ENCODE peak calls at places on chromosome 22, in six cellular contexts. B is OCI-LY7, N is PC-3, I is hepatocyte, H is neural progenitor cell, C is H9. U is an unnamed sample.
A peak's percentile ranks its signal among the peaks of the same experiment; 100 is the strongest.

GRCh38 chr22:33923660-33924246 is 3.5 kb upstream of the LARGE1 start:
- DNase-seq in B (peak; percentile 87), N (peak; percentile 56), I (peak; percentile 91), H (peak; percentile 94), C (peak; percentile 69), U (peak; percentile 59)

GRCh38 chr22:28882545-28882877 is 861 bp upstream of the ZNRF3 start:
- DNase-seq in B (peak; percentile 43), N (no peak), I (peak; percentile 35), H (no peak), C (no peak), U (no peak)

GRCh38 chr22:40300884-40301672 is 45.2 kb upstream of the ADSL start:
- DNase-seq in B (no peak), N (no peak), I (no peak), H (no peak), C (no peak), U (no peak)

GRCh38 chr22:38233427-38233826 is 31.6 kb downstream of the MAFF start:
- DNase-seq in B (no peak), N (no peak), I (no peak), H (no peak), C (no peak), U (no peak)

GRCh38 chr22:38239101-38239761 is 33.6 kb downstream of the TMEM184B start:
- DNase-seq in B (no peak), N (peak; percentile 93), I (peak; percentile 71), H (no peak), C (no peak), U (peak; percentile 52)

GRCh38 chr22:24060375-24060788 is 49.3 kb downstream of the CABIN1 start:
- DNase-seq in B (no peak), N (peak; percentile 83), I (no peak), H (no peak), C (no peak), U (peak; percentile 44)

GRCh38 chr22:24526191-24526590 is 28.7 kb downstream of the GUCD1 start:
- DNase-seq in B (no peak), N (no peak), I (no peak), H (no peak), C (no peak), U (no peak)

GRCh38 chr22:24550028-24550901 is 4.7 kb downstream of the GUCD1 start:
- DNase-seq in B (no peak), N (no peak), I (peak; percentile 82), H (no peak), C (no peak), U (no peak)

GRCh38 chr22:24592846-24593809 is at the start of gene LRRC75B:
- DNase-seq in B (no peak), N (peak; percentile 64), I (peak; percentile 93), H (peak; percentile 90), C (peak; percentile 89), U (peak; percentile 79)

GRCh38 chr22:18035740-18036139 is 11.4 kb upstream of the MICAL3 start:
- DNase-seq in B (no peak), N (peak; percentile 52), I (peak; percentile 60), H (no peak), C (peak; percentile 50), U (peak; percentile 85)

GRCh38 chr22:50002791-50003190 is 9.8 kb downstream of the IL17REL start:
- DNase-seq in B (no peak), N (no peak), I (peak; percentile 13), H (no peak), C (no peak), U (no peak)

GRCh38 chr22:32701021-32701420 is 100.5 kb upstream of the TIMP3 start:
- DNase-seq in B (no peak), N (no peak), I (no peak), H (no peak), C (no peak), U (peak; percentile 56)

GRCh38 chr22:38104084-38104483 is 6.4 kb downstream of the BAIAP2L2 start:
- DNase-seq in B (peak; percentile 55), N (peak; percentile 31), I (no peak), H (peak; percentile 65), C (no peak), U (no peak)

GRCh38 chr22:37827056-37827455 is 3.9 kb downstream of the GALR3 start:
- DNase-seq in B (no peak), N (no peak), I (no peak), H (no peak), C (no peak), U (no peak)

GRCh38 chr22:32043391-32043790 is 330 bp downstream of the SLC5A1 start:
- DNase-seq in B (no peak), N (no peak), I (no peak), H (no peak), C (no peak), U (no peak)

GRCh38 chr22:35397095-35397904 is 2.6 kb upstream of the MCM5 start:
- DNase-seq in B (peak; percentile 33), N (no peak), I (peak; percentile 41), H (no peak), C (no peak), U (no peak)

GRCh38 chr22:33051960-33052839 is 6.0 kb downstream of the SYN3 start:
- DNase-seq in B (peak; percentile 32), N (no peak), I (no peak), H (peak; percentile 20), C (no peak), U (no peak)

GRCh38 chr22:30290318-30290678 is 993 bp upstream of the CASTOR1 start:
- DNase-seq in B (peak; percentile 38), N (no peak), I (no peak), H (no peak), C (no peak), U (no peak)

GRCh38 chr22:30290679-30291333 is 1.5 kb upstream of the CASTOR1 start:
- DNase-seq in B (peak; percentile 58), N (peak; percentile 62), I (peak; percentile 79), H (peak; percentile 48), C (no peak), U (peak; percentile 77)

GRCh38 chr22:30292069-30292970 is 3.0 kb upstream of the CASTOR1 start:
- DNase-seq in B (no peak), N (no peak), I (no peak), H (no peak), C (no peak), U (no peak)

GRCh38 chr22:30289980-30290313 is 642 bp upstream of the CASTOR1 start:
- DNase-seq in B (no peak), N (no peak), I (no peak), H (no peak), C (no peak), U (no peak)

GRCh38 chr22:30291334-30291892 is 2.1 kb upstream of the CASTOR1 start:
- DNase-seq in B (no peak), N (no peak), I (no peak), H (no peak), C (no peak), U (no peak)
- H2AFZ ChIP-seq in B (no peak overlapping the region), N (no peak overlapping the region), I (no peak overlapping the region), H (no peak overlapping the region), C (no peak overlapping the region), U (no peak overlapping the region)

DNA sequence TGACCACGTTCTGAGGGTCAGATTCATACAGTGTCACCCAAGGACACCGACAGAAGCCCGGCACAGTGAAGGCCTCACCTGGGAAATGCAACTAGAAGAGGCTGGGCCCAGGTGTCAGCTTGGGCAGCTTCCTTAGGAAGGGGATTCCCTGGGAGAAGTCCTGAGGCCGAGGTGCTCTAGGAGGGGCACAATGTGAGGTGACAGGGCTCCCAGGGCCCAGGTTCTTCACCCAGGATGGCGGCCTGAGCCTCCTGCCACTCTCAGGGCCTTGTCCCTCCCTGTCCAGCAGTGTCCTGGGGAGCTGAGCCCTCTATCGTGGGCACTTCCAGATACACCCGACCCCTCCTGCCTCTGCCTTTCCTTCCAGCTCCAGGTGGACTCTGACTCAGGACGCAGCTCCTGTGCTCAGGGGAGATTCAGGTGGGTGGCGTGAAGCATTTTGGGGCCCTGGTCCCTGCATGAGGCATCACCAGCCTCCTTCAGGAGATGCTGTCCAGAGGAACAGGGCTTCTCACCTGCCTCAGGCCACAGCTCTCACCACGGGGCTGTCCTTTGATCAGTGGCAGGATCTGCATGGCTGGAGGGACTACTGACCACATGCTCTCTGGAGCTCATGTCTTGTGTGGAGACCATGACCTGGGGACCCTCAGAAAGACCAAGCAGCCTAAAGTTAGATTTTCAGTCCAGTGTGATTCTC is 58.6 kb downstream of the GGTLC2 start:
- DNase-seq in B (no peak), N (no peak), I (no peak), H (no peak), C (no peak), U (no peak)
- TF ChIP-seq CTCF in B (no peak), N (no peak), I (no peak), H (no peak), C (no peak), U (no peak)

GRCh38 chr22:22358136-22358535 is 113.5 kb downstream of the VPREB1 start:
- DNase-seq in B (peak; percentile 61), N (no peak), I (no peak), H (no peak), C (no peak), U (no peak)

GRCh38 chr22:22358686-22359085 is 114.1 kb downstream of the VPREB1 start:
- DNase-seq in B (no peak), N (no peak), I (no peak), H (no peak), C (no peak), U (no peak)

GRCh38 chr22:22357024-22357868 is 112.7 kb downstream of the VPREB1 start:
- DNase-seq in B (peak; percentile 97), N (peak; percentile 74), I (peak; percentile 91), H (peak; percentile 91), C (peak; percentile 91), U (peak; percentile 55)

GRCh38 chr22:22360014-22360413 is 115.4 kb downstream of the VPREB1 start:
- DNase-seq in B (no peak), N (no peak), I (no peak), H (no peak), C (no peak), U (no peak)

GRCh38 chr22:22359465-22359864 is 114.9 kb downstream of the VPREB1 start:
- DNase-seq in B (no peak), N (no peak), I (no peak), H (no peak), C (no peak), U (no peak)
- H3K27ac ChIP-seq in B (no peak overlapping the region), N (no peak overlapping the region), I (no peak overlapping the region), H (no peak overlapping the region), C (no peak overlapping the region), U (no peak overlapping the region)

GRCh38 chr22:43090130-43090789 is 1.1 kb upstream of the TTLL1 start:
- DNase-seq in B (peak; percentile 87), N (peak; percentile 84), I (peak; percentile 75), H (peak; percentile 28), C (no peak), U (peak; percentile 89)

GRCh38 chr22:43094085-43094484 is 4.9 kb upstream of the TTLL1 start:
- DNase-seq in B (peak; percentile 79), N (peak; percentile 84), I (peak; percentile 45), H (no peak), C (peak; percentile 57), U (peak; percentile 73)

GRCh38 chr22:43088979-43089717 is at the start of gene TTLL1:
- DNase-seq in B (peak; percentile 91), N (peak; percentile 85), I (peak; percentile 94), H (peak; percentile 94), C (peak; percentile 95), U (peak; percentile 87)

GRCh38 chr22:43094551-43094950 is 5.4 kb upstream of the TTLL1 start:
- DNase-seq in B (peak; percentile 65), N (no peak), I (no peak), H (no peak), C (no peak), U (no peak)

DNA sequence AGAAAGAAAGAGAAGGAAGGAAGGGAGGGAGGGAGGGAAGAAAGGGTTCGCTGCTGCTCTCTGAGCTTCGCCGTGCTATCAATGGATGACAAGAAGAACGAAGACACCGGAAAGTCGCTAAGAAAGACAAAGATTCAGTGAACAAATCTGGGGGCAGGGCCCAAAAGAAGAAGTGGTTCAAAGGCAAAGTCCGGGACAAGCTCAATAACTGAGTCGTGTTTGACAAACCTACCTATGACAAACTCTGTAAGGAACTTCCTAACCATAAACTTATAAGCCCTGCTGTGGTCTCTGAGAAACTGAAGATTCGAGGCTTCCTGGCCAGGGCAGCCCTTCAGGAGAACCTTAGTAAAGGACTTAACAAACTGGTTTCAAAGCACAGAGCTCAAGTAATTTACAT is 2.9 kb upstream of the TTLL1 start:
- DNase-seq in B (no peak), N (no peak), I (no peak), H (no peak), C (no peak), U (no peak)
- H2AFZ ChIP-seq in B (no peak overlapping the region), N (no peak overlapping the region), I (no peak overlapping the region), H (no peak overlapping the region), C (no peak overlapping the region), U (no peak overlapping the region)

U was measured in mammary epithelial cell.